ENCODE peak calls at places on chromosomes 13 and 19, in seven cellular contexts. F is NCI-H2171 treated with DMSO at 0.1 percent for 48 hours; P is lung microvascular endothelial cell; E is NCI-H2029 treated with DMSO at 0.1 percent for 48 hours; B is activated CD4-positive, alpha-beta T cell treated with anti-CD3 and anti-CD28 coated beads, Interleukin-2, amount 10 ng/mL, durations not matched to agents 7 days and 5 days; X is T-helper 1 cell; T is body of pancreas. R is an unnamed sample.

GRCh38 chr19:34481861-34482379 is 362 bp downstream of the WTIP start:
- DNase-seq in F (no peak), P (peak; percentile 81), E (no peak), B (no peak), X (no peak), T (no peak), R (no peak)

GRCh38 chr13:37621811-37622361 is 23.3 kb upstream of the POSTN start:
- DNase-seq in F (no peak), P (no peak), E (no peak), B (no peak), X (no peak), T (peak; percentile 13), R (no peak)

GRCh38 chr19:1508507-1508856 is 4.3 kb downstream of the ADAMTSL5 start:
- DNase-seq in F (no peak), P (no peak), E (no peak), B (no peak), X (no peak), T (no peak), R (no peak)

GRCh38 chr19:681029-681626 is 4.9 kb downstream of the FSTL3 start:
- DNase-seq in F (no peak), P (peak; percentile 98), E (no peak), B (peak; percentile 91), X (peak; percentile 92), T (peak; percentile 91), R (peak; percentile 97)

GRCh38 chr19:42475366-42475765 is 32.6 kb upstream of the CXCL17 start:
- DNase-seq in F (no peak), P (no peak), E (no peak), B (no peak), X (no peak), T (no peak), R (no peak)

GRCh38 chr13:84130739-84131138 is 248.5 kb upstream of the SLITRK1 start:
- DNase-seq in F (no peak), P (no peak), E (no peak), B (no peak), X (no peak), T (no peak), R (no peak)

GRCh38 chr19:18831524-18832330 is at the start of gene UPF1:
- DNase-seq in F (peak; percentile 89), P (peak; percentile 95), E (peak; percentile 16), B (peak; percentile 97), X (peak; percentile 93), T (peak; percentile 91), R (peak; percentile 98)

GRCh38 chr13:45554604-45555109 is 60.9 kb downstream of the ERICH6B start:
- DNase-seq in F (no peak), P (no peak), E (no peak), B (no peak), X (no peak), T (no peak), R (no peak)

GRCh38 chr13:98549728-98550317 is 27.1 kb downstream of the STK24 start:
- DNase-seq in F (no peak), P (no peak), E (no peak), B (no peak), X (no peak), T (no peak), R (no peak)

GRCh38 chr13:74026753-74027152 is 107.5 kb downstream of the KLF12 start:
- DNase-seq in F (no peak), P (peak; percentile 0), E (no peak), B (peak; percentile 76), X (peak; percentile 63), T (no peak), R (no peak)